ENCODE peak calls at places on chromosomes 11 and 22, in seven cellular contexts. E, W, O, P, Y, J and G are unnamed samples.

GRCh38 chr11:113407163-113407562 is 19.6 kb downstream of the ANKK1 start:
- DNase-seq in E (no peak), W (no peak), Y (no peak), O (no peak), P (no peak), J (no peak), G (no peak)

GRCh38 chr11:1060410-1060809 is 14.3 kb upstream of the MUC2 start:
- DNase-seq in E (no peak), W (peak), Y (no peak), O (no peak), P (no peak), J (no peak), G (no peak)

GRCh38 chr11:1253103-1253485 is 30.2 kb downstream of the MUC5B start:
- DNase-seq in Y (no peak), W (no peak), O (no peak), J (no peak), P (no peak), E (no peak), G (no peak)

GRCh38 chr11:75558939-75559843 is 2.9 kb upstream of the SERPINH1 start:
- DNase-seq in Y (no peak), O (peak), J (no peak), P (no peak), W (peak), E (peak), G (peak)

GRCh38 chr11:3867209-3868071 is 12.0 kb downstream of the STIM1 start:
- DNase-seq in O (no peak), E (peak), J (no peak), Y (no peak), P (no peak), W (peak), G (no peak)

GRCh38 chr22:28268845-28269244 is 349.8 kb upstream of the PITPNB start:
- DNase-seq in P (peak), E (no peak), W (peak), Y (no peak), O (no peak), J (no peak), G (no peak)

GRCh38 chr11:66188580-66188979 is 79.9 kb upstream of the RAB1B start:
- DNase-seq in E (no peak), W (no peak), O (no peak), Y (no peak), J (no peak), P (no peak), G (no peak)

GRCh38 chr11:128515766-128516466 is 71.4 kb downstream of the ETS1 start:
- DNase-seq in E (no peak), J (no peak), W (no peak), O (no peak), P (no peak), Y (no peak), G (no peak)

GRCh38 chr11:109726061-109726460 is 304.1 kb downstream of the C11orf87 start:
- DNase-seq in W (no peak), O (no peak), Y (no peak), J (no peak), E (no peak), P (no peak), G (no peak)

GRCh38 chr22:42171946-42172345 is 41.3 kb upstream of the CYP2D6 start:
- DNase-seq in J (no peak), O (no peak), Y (no peak), P (no peak), W (no peak), E (peak), G (peak)

GRCh38 chr11:46920709-46921108 is 2.4 kb upstream of the LRP4 start:
- DNase-seq in E (peak), P (no peak), J (no peak), Y (no peak), O (no peak), W (no peak), G (no peak)

GRCh38 chr11:31499576-31500178 is 9.7 kb downstream of the IMMP1L start:
- DNase-seq in W (no peak), Y (no peak), E (no peak), J (no peak), O (no peak), P (no peak), G (no peak)

GRCh38 chr22:32469799-32470212 is 4.8 kb upstream of the FBXO7 start:
- DNase-seq in J (no peak), Y (no peak), O (no peak), P (peak), W (no peak), E (peak), G (peak)

GRCh38 chr11:37988031-37988430 is 1390.0 kb upstream of the RAG2 start:
- DNase-seq in E (peak), J (no peak), O (no peak), P (no peak), Y (no peak), W (no peak), G (no peak)

GRCh38 chr11:13238879-13239514 is 38.6 kb upstream of the BMAL1 start:
- DNase-seq in Y (no peak), W (peak), P (no peak), E (peak), J (peak), O (peak), G (peak)